ENCODE peak calls at places on chromosomes 7 and 10, in ten cellular contexts. One of them, this sample, is unnamed.

GRCh38 chr7:142711722-142712616 is 37.3 kb upstream of the PRSS1 start:
- DNase-seq in astrocyte: peak
- DNase-seq in NCI-H524: peak
- DNase-seq in left cardiac atrium: no peak
- DNase-seq in activated T-cell treated with anti-CD3 and anti-CD28 coated beads, Interleukin-2, amount 50 U/mL, for 48 hours: peak
- DNase-seq in stimulated activated CD8-positive, alpha-beta memory T cell treated with anti-CD3 and anti-CD28 coated beads, Interleukin-15, amount 100 ng/mL, for 1 hour: no peak
- DNase-seq in NCI-H146: peak
- DNase-seq in AG20443: peak
- DNase-seq in HEK293T: peak
- DNase-seq in transverse colon: no peak
- DNase-seq in this sample: no peak

GRCh38 chr7:134605978-134606923 is 40.4 kb upstream of the BPGM start:
- DNase-seq in astrocyte: peak
- DNase-seq in NCI-H524: peak
- DNase-seq in left cardiac atrium: peak
- DNase-seq in activated T-cell treated with anti-CD3 and anti-CD28 coated beads, Interleukin-2, amount 50 U/mL, for 48 hours: peak
- DNase-seq in stimulated activated CD8-positive, alpha-beta memory T cell treated with anti-CD3 and anti-CD28 coated beads, Interleukin-15, amount 100 ng/mL, for 1 hour: peak
- DNase-seq in NCI-H146: peak
- DNase-seq in AG20443: peak
- DNase-seq in HEK293T: peak
- DNase-seq in transverse colon: peak
- DNase-seq in this sample: no peak

GRCh38 chr10:22658745-22659410 is 55.5 kb downstream of the PIP4K2A start:
- DNase-seq in astrocyte: peak
- DNase-seq in NCI-H524: no peak
- DNase-seq in left cardiac atrium: no peak
- DNase-seq in activated T-cell treated with anti-CD3 and anti-CD28 coated beads, Interleukin-2, amount 50 U/mL, for 48 hours: no peak
- DNase-seq in stimulated activated CD8-positive, alpha-beta memory T cell treated with anti-CD3 and anti-CD28 coated beads, Interleukin-15, amount 100 ng/mL, for 1 hour: no peak
- DNase-seq in NCI-H146: no peak
- DNase-seq in AG20443: no peak
- DNase-seq in HEK293T: no peak
- DNase-seq in transverse colon: no peak
- DNase-seq in this sample: no peak

GRCh38 chr10:84524435-84524834 is 196.0 kb downstream of the CCSER2 start:
- DNase-seq in astrocyte: no peak
- DNase-seq in NCI-H524: no peak
- DNase-seq in left cardiac atrium: no peak
- DNase-seq in activated T-cell treated with anti-CD3 and anti-CD28 coated beads, Interleukin-2, amount 50 U/mL, for 48 hours: no peak
- DNase-seq in stimulated activated CD8-positive, alpha-beta memory T cell treated with anti-CD3 and anti-CD28 coated beads, Interleukin-15, amount 100 ng/mL, for 1 hour: no peak
- DNase-seq in NCI-H146: no peak
- DNase-seq in AG20443: no peak
- DNase-seq in HEK293T: no peak
- DNase-seq in transverse colon: no peak
- DNase-seq in this sample: no peak

GRCh38 chr7:116468534-116468933 is 31.0 kb upstream of the CAV2 start:
- DNase-seq in astrocyte: no peak
- DNase-seq in NCI-H524: no peak
- DNase-seq in left cardiac atrium: no peak
- DNase-seq in activated T-cell treated with anti-CD3 and anti-CD28 coated beads, Interleukin-2, amount 50 U/mL, for 48 hours: no peak
- DNase-seq in stimulated activated CD8-positive, alpha-beta memory T cell treated with anti-CD3 and anti-CD28 coated beads, Interleukin-15, amount 100 ng/mL, for 1 hour: no peak
- DNase-seq in NCI-H146: no peak
- DNase-seq in AG20443: no peak
- DNase-seq in HEK293T: no peak
- DNase-seq in transverse colon: no peak
- DNase-seq in this sample: no peak

GRCh38 chr10:44932338-44933116 is 21.4 kb downstream of the TMEM72 start:
- DNase-seq in astrocyte: peak
- DNase-seq in NCI-H524: no peak
- DNase-seq in left cardiac atrium: peak
- DNase-seq in activated T-cell treated with anti-CD3 and anti-CD28 coated beads, Interleukin-2, amount 50 U/mL, for 48 hours: peak
- DNase-seq in stimulated activated CD8-positive, alpha-beta memory T cell treated with anti-CD3 and anti-CD28 coated beads, Interleukin-15, amount 100 ng/mL, for 1 hour: peak
- DNase-seq in NCI-H146: peak
- DNase-seq in AG20443: peak
- DNase-seq in HEK293T: peak
- DNase-seq in transverse colon: peak
- DNase-seq in this sample: peak

GRCh38 chr10:131271195-131271880 is 40.2 kb downstream of the TCERG1L start:
- DNase-seq in astrocyte: no peak
- DNase-seq in NCI-H524: no peak
- DNase-seq in left cardiac atrium: no peak
- DNase-seq in activated T-cell treated with anti-CD3 and anti-CD28 coated beads, Interleukin-2, amount 50 U/mL, for 48 hours: no peak
- DNase-seq in stimulated activated CD8-positive, alpha-beta memory T cell treated with anti-CD3 and anti-CD28 coated beads, Interleukin-15, amount 100 ng/mL, for 1 hour: no peak
- DNase-seq in NCI-H146: no peak
- DNase-seq in AG20443: no peak
- DNase-seq in HEK293T: no peak
- DNase-seq in transverse colon: no peak
- DNase-seq in this sample: no peak

GRCh38 chr10:91514684-91515253 is 104.6 kb downstream of the HECTD2 start:
- DNase-seq in astrocyte: peak
- DNase-seq in NCI-H524: no peak
- DNase-seq in left cardiac atrium: no peak
- DNase-seq in activated T-cell treated with anti-CD3 and anti-CD28 coated beads, Interleukin-2, amount 50 U/mL, for 48 hours: no peak
- DNase-seq in stimulated activated CD8-positive, alpha-beta memory T cell treated with anti-CD3 and anti-CD28 coated beads, Interleukin-15, amount 100 ng/mL, for 1 hour: no peak
- DNase-seq in NCI-H146: no peak
- DNase-seq in AG20443: no peak
- DNase-seq in HEK293T: no peak
- DNase-seq in transverse colon: no peak
- DNase-seq in this sample: no peak

GRCh38 chr10:69846252-69847000 is 44.7 kb downstream of the COL13A1 start:
- DNase-seq in astrocyte: no peak
- DNase-seq in NCI-H524: peak
- DNase-seq in left cardiac atrium: no peak
- DNase-seq in activated T-cell treated with anti-CD3 and anti-CD28 coated beads, Interleukin-2, amount 50 U/mL, for 48 hours: no peak
- DNase-seq in stimulated activated CD8-positive, alpha-beta memory T cell treated with anti-CD3 and anti-CD28 coated beads, Interleukin-15, amount 100 ng/mL, for 1 hour: no peak
- DNase-seq in NCI-H146: no peak
- DNase-seq in AG20443: peak
- DNase-seq in HEK293T: no peak
- DNase-seq in transverse colon: no peak
- DNase-seq in this sample: no peak

GRCh38 chr7:105003275-105003674 is 10.7 kb upstream of the KMT2E start:
- DNase-seq in astrocyte: peak
- DNase-seq in NCI-H524: no peak
- DNase-seq in left cardiac atrium: peak
- DNase-seq in activated T-cell treated with anti-CD3 and anti-CD28 coated beads, Interleukin-2, amount 50 U/mL, for 48 hours: peak
- DNase-seq in stimulated activated CD8-positive, alpha-beta memory T cell treated with anti-CD3 and anti-CD28 coated beads, Interleukin-15, amount 100 ng/mL, for 1 hour: no peak
- DNase-seq in NCI-H146: no peak
- DNase-seq in AG20443: peak
- DNase-seq in HEK293T: no peak
- DNase-seq in transverse colon: peak
- DNase-seq in this sample: peak

GRCh38 chr7:38311329-38311937 is 38.0 kb upstream of the TARP start:
- DNase-seq in astrocyte: no peak
- DNase-seq in NCI-H524: peak
- DNase-seq in left cardiac atrium: peak
- DNase-seq in activated T-cell treated with anti-CD3 and anti-CD28 coated beads, Interleukin-2, amount 50 U/mL, for 48 hours: no peak
- DNase-seq in stimulated activated CD8-positive, alpha-beta memory T cell treated with anti-CD3 and anti-CD28 coated beads, Interleukin-15, amount 100 ng/mL, for 1 hour: no peak
- DNase-seq in NCI-H146: peak
- DNase-seq in AG20443: peak
- DNase-seq in HEK293T: no peak
- DNase-seq in transverse colon: peak
- DNase-seq in this sample: peak

GRCh38 chr10:79328737-79329504 is 18.3 kb upstream of the PPIF start:
- DNase-seq in astrocyte: peak
- DNase-seq in NCI-H524: no peak
- DNase-seq in left cardiac atrium: peak
- DNase-seq in activated T-cell treated with anti-CD3 and anti-CD28 coated beads, Interleukin-2, amount 50 U/mL, for 48 hours: no peak
- DNase-seq in stimulated activated CD8-positive, alpha-beta memory T cell treated with anti-CD3 and anti-CD28 coated beads, Interleukin-15, amount 100 ng/mL, for 1 hour: no peak
- DNase-seq in NCI-H146: no peak
- DNase-seq in AG20443: peak
- DNase-seq in HEK293T: no peak
- DNase-seq in transverse colon: peak
- DNase-seq in this sample: peak

GRCh38 chr7:17144313-17144712 is 154.1 kb upstream of the AHR start:
- DNase-seq in astrocyte: peak
- DNase-seq in NCI-H524: no peak
- DNase-seq in left cardiac atrium: no peak
- DNase-seq in activated T-cell treated with anti-CD3 and anti-CD28 coated beads, Interleukin-2, amount 50 U/mL, for 48 hours: peak
- DNase-seq in stimulated activated CD8-positive, alpha-beta memory T cell treated with anti-CD3 and anti-CD28 coated beads, Interleukin-15, amount 100 ng/mL, for 1 hour: peak
- DNase-seq in NCI-H146: no peak
- DNase-seq in AG20443: peak
- DNase-seq in HEK293T: no peak
- DNase-seq in transverse colon: no peak
- DNase-seq in this sample: no peak

GRCh38 chr10:72013202-72013945 is 49.2 kb downstream of the CHST3 start:
- DNase-seq in astrocyte: no peak
- DNase-seq in NCI-H524: no peak
- DNase-seq in left cardiac atrium: peak
- DNase-seq in activated T-cell treated with anti-CD3 and anti-CD28 coated beads, Interleukin-2, amount 50 U/mL, for 48 hours: no peak
- DNase-seq in stimulated activated CD8-positive, alpha-beta memory T cell treated with anti-CD3 and anti-CD28 coated beads, Interleukin-15, amount 100 ng/mL, for 1 hour: no peak
- DNase-seq in NCI-H146: no peak
- DNase-seq in AG20443: no peak
- DNase-seq in HEK293T: no peak
- DNase-seq in transverse colon: no peak
- DNase-seq in this sample: no peak

GRCh38 chr10:96043895-96044580 is 655 bp downstream of the CCNJ start:
- DNase-seq in astrocyte: peak
- DNase-seq in NCI-H524: no peak
- DNase-seq in left cardiac atrium: peak
- DNase-seq in activated T-cell treated with anti-CD3 and anti-CD28 coated beads, Interleukin-2, amount 50 U/mL, for 48 hours: peak
- DNase-seq in stimulated activated CD8-positive, alpha-beta memory T cell treated with anti-CD3 and anti-CD28 coated beads, Interleukin-15, amount 100 ng/mL, for 1 hour: peak
- DNase-seq in NCI-H146: peak
- DNase-seq in AG20443: peak
- DNase-seq in HEK293T: peak
- DNase-seq in transverse colon: peak
- DNase-seq in this sample: peak

GRCh38 chr7:85004402-85004801 is 182.5 kb downstream of the SEMA3D start:
- DNase-seq in astrocyte: no peak
- DNase-seq in NCI-H524: peak
- DNase-seq in left cardiac atrium: no peak
- DNase-seq in activated T-cell treated with anti-CD3 and anti-CD28 coated beads, Interleukin-2, amount 50 U/mL, for 48 hours: no peak
- DNase-seq in stimulated activated CD8-positive, alpha-beta memory T cell treated with anti-CD3 and anti-CD28 coated beads, Interleukin-15, amount 100 ng/mL, for 1 hour: no peak
- DNase-seq in NCI-H146: no peak
- DNase-seq in AG20443: peak
- DNase-seq in HEK293T: peak
- DNase-seq in transverse colon: no peak
- DNase-seq in this sample: no peak

GRCh38 chr7:140674899-140675701 is 2.4 kb downstream of the ADCK2 start:
- DNase-seq in astrocyte: peak
- DNase-seq in NCI-H524: no peak
- DNase-seq in left cardiac atrium: no peak
- DNase-seq in activated T-cell treated with anti-CD3 and anti-CD28 coated beads, Interleukin-2, amount 50 U/mL, for 48 hours: no peak
- DNase-seq in stimulated activated CD8-positive, alpha-beta memory T cell treated with anti-CD3 and anti-CD28 coated beads, Interleukin-15, amount 100 ng/mL, for 1 hour: no peak
- DNase-seq in NCI-H146: peak
- DNase-seq in AG20443: peak
- DNase-seq in HEK293T: peak
- DNase-seq in transverse colon: peak
- DNase-seq in this sample: no peak

GRCh38 chr10:132538790-132539421 is 1.3 kb downstream of the INPP5A start:
- DNase-seq in astrocyte: no peak
- DNase-seq in NCI-H524: no peak
- DNase-seq in left cardiac atrium: peak
- DNase-seq in activated T-cell treated with anti-CD3 and anti-CD28 coated beads, Interleukin-2, amount 50 U/mL, for 48 hours: no peak
- DNase-seq in stimulated activated CD8-positive, alpha-beta memory T cell treated with anti-CD3 and anti-CD28 coated beads, Interleukin-15, amount 100 ng/mL, for 1 hour: no peak
- DNase-seq in NCI-H146: no peak
- DNase-seq in AG20443: no peak
- DNase-seq in HEK293T: no peak
- DNase-seq in transverse colon: peak
- DNase-seq in this sample: peak

GRCh38 chr7:88310950-88311674 is 4.4 kb upstream of the STEAP4 start:
- DNase-seq in astrocyte: no peak
- DNase-seq in NCI-H524: no peak
- DNase-seq in left cardiac atrium: no peak
- DNase-seq in activated T-cell treated with anti-CD3 and anti-CD28 coated beads, Interleukin-2, amount 50 U/mL, for 48 hours: no peak
- DNase-seq in stimulated activated CD8-positive, alpha-beta memory T cell treated with anti-CD3 and anti-CD28 coated beads, Interleukin-15, amount 100 ng/mL, for 1 hour: no peak
- DNase-seq in NCI-H146: no peak
- DNase-seq in AG20443: no peak
- DNase-seq in HEK293T: no peak
- DNase-seq in transverse colon: no peak
- DNase-seq in this sample: no peak

GRCh38 chr7:22718200-22718711 is 8.7 kb upstream of the IL6 start:
- DNase-seq in astrocyte: peak
- DNase-seq in NCI-H524: no peak
- DNase-seq in left cardiac atrium: no peak
- DNase-seq in activated T-cell treated with anti-CD3 and anti-CD28 coated beads, Interleukin-2, amount 50 U/mL, for 48 hours: no peak
- DNase-seq in stimulated activated CD8-positive, alpha-beta memory T cell treated with anti-CD3 and anti-CD28 coated beads, Interleukin-15, amount 100 ng/mL, for 1 hour: no peak
- DNase-seq in NCI-H146: no peak
- DNase-seq in AG20443: peak
- DNase-seq in HEK293T: no peak
- DNase-seq in transverse colon: no peak
- DNase-seq in this sample: no peak

GRCh38 chr10:63480237-63480636 is 14.5 kb upstream of the JMJD1C start:
- DNase-seq in astrocyte: no peak
- DNase-seq in NCI-H524: no peak
- DNase-seq in left cardiac atrium: no peak
- DNase-seq in activated T-cell treated with anti-CD3 and anti-CD28 coated beads, Interleukin-2, amount 50 U/mL, for 48 hours: no peak
- DNase-seq in stimulated activated CD8-positive, alpha-beta memory T cell treated with anti-CD3 and anti-CD28 coated beads, Interleukin-15, amount 100 ng/mL, for 1 hour: no peak
- DNase-seq in NCI-H146: no peak
- DNase-seq in AG20443: no peak
- DNase-seq in HEK293T: no peak
- DNase-seq in transverse colon: peak
- DNase-seq in this sample: peak

GRCh38 chr7:12475362-12476063 is 71.8 kb upstream of the VWDE start:
- DNase-seq in astrocyte: peak
- DNase-seq in NCI-H524: no peak
- DNase-seq in left cardiac atrium: no peak
- DNase-seq in activated T-cell treated with anti-CD3 and anti-CD28 coated beads, Interleukin-2, amount 50 U/mL, for 48 hours: no peak
- DNase-seq in stimulated activated CD8-positive, alpha-beta memory T cell treated with anti-CD3 and anti-CD28 coated beads, Interleukin-15, amount 100 ng/mL, for 1 hour: no peak
- DNase-seq in NCI-H146: peak
- DNase-seq in AG20443: no peak
- DNase-seq in HEK293T: no peak
- DNase-seq in transverse colon: no peak
- DNase-seq in this sample: no peak

GRCh38 chr10:89427629-89428028 is 13.3 kb downstream of the IFIT5 start:
- DNase-seq in astrocyte: peak
- DNase-seq in NCI-H524: no peak
- DNase-seq in left cardiac atrium: no peak
- DNase-seq in activated T-cell treated with anti-CD3 and anti-CD28 coated beads, Interleukin-2, amount 50 U/mL, for 48 hours: no peak
- DNase-seq in stimulated activated CD8-positive, alpha-beta memory T cell treated with anti-CD3 and anti-CD28 coated beads, Interleukin-15, amount 100 ng/mL, for 1 hour: no peak
- DNase-seq in NCI-H146: no peak
- DNase-seq in AG20443: peak
- DNase-seq in HEK293T: no peak
- DNase-seq in transverse colon: no peak
- DNase-seq in this sample: no peak

GRCh38 chr10:73815719-73816030 is 4.3 kb upstream of the NDST2 start:
- DNase-seq in astrocyte: no peak
- DNase-seq in NCI-H524: no peak
- DNase-seq in left cardiac atrium: no peak
- DNase-seq in activated T-cell treated with anti-CD3 and anti-CD28 coated beads, Interleukin-2, amount 50 U/mL, for 48 hours: no peak
- DNase-seq in stimulated activated CD8-positive, alpha-beta memory T cell treated with anti-CD3 and anti-CD28 coated beads, Interleukin-15, amount 100 ng/mL, for 1 hour: no peak
- DNase-seq in NCI-H146: no peak
- DNase-seq in AG20443: no peak
- DNase-seq in HEK293T: no peak
- DNase-seq in transverse colon: no peak
- DNase-seq in this sample: no peak

GRCh38 chr7:129163875-129164544 is 19.5 kb downstream of the TSPAN33 start:
- DNase-seq in astrocyte: peak
- DNase-seq in NCI-H524: no peak
- DNase-seq in left cardiac atrium: no peak
- DNase-seq in activated T-cell treated with anti-CD3 and anti-CD28 coated beads, Interleukin-2, amount 50 U/mL, for 48 hours: no peak
- DNase-seq in stimulated activated CD8-positive, alpha-beta memory T cell treated with anti-CD3 and anti-CD28 coated beads, Interleukin-15, amount 100 ng/mL, for 1 hour: no peak
- DNase-seq in NCI-H146: peak
- DNase-seq in AG20443: peak
- DNase-seq in HEK293T: peak
- DNase-seq in transverse colon: no peak
- DNase-seq in this sample: no peak

GRCh38 chr7:5296627-5297226 is 14.0 kb downstream of the SLC29A4 start:
- DNase-seq in astrocyte: no peak
- DNase-seq in NCI-H524: no peak
- DNase-seq in left cardiac atrium: no peak
- DNase-seq in activated T-cell treated with anti-CD3 and anti-CD28 coated beads, Interleukin-2, amount 50 U/mL, for 48 hours: peak
- DNase-seq in stimulated activated CD8-positive, alpha-beta memory T cell treated with anti-CD3 and anti-CD28 coated beads, Interleukin-15, amount 100 ng/mL, for 1 hour: peak
- DNase-seq in NCI-H146: peak
- DNase-seq in AG20443: no peak
- DNase-seq in HEK293T: peak
- DNase-seq in transverse colon: no peak
- DNase-seq in this sample: no peak

GRCh38 chr7:70506463-70506862 is 625.5 kb upstream of the GALNT17 start:
- DNase-seq in astrocyte: no peak
- DNase-seq in NCI-H524: peak
- DNase-seq in left cardiac atrium: peak
- DNase-seq in activated T-cell treated with anti-CD3 and anti-CD28 coated beads, Interleukin-2, amount 50 U/mL, for 48 hours: no peak
- DNase-seq in stimulated activated CD8-positive, alpha-beta memory T cell treated with anti-CD3 and anti-CD28 coated beads, Interleukin-15, amount 100 ng/mL, for 1 hour: no peak
- DNase-seq in NCI-H146: peak
- DNase-seq in AG20443: no peak
- DNase-seq in HEK293T: peak
- DNase-seq in transverse colon: no peak
- DNase-seq in this sample: no peak

GRCh38 chr7:142584765-142585164 is 164.5 kb upstream of the PRSS1 start:
- DNase-seq in astrocyte: no peak
- DNase-seq in NCI-H524: no peak
- DNase-seq in left cardiac atrium: no peak
- DNase-seq in activated T-cell treated with anti-CD3 and anti-CD28 coated beads, Interleukin-2, amount 50 U/mL, for 48 hours: no peak
- DNase-seq in stimulated activated CD8-positive, alpha-beta memory T cell treated with anti-CD3 and anti-CD28 coated beads, Interleukin-15, amount 100 ng/mL, for 1 hour: no peak
- DNase-seq in NCI-H146: no peak
- DNase-seq in AG20443: no peak
- DNase-seq in HEK293T: no peak
- DNase-seq in transverse colon: no peak
- DNase-seq in this sample: no peak

This sample was measured in mucosa of descending colon.